ENCODE peak calls at places on chromosomes 3 and 15, in five cellular contexts. V is aorta; F is ascending aorta; X is CD4-positive, alpha-beta memory T cell; Y is fibroblast of lung. E is an unnamed sample.

GRCh38 chr3:133592843-133593242 is 19.4 kb downstream of the CDV3 start:
- DNase-seq in Y (no peak), F (no peak), X (no peak), V (no peak), E (no peak)

GRCh38 chr3:25589783-25590258 is 74.9 kb downstream of the TOP2B start:
- DNase-seq in F (no peak), V (no peak), Y (no peak), X (no peak), E (no peak)

GRCh38 chr15:85129881-85130280 is 148.2 kb downstream of the PDE8A start:
- DNase-seq in X (no peak), V (no peak), Y (no peak), F (no peak), E (no peak)

GRCh38 chr3:64639022-64639421 is 48.8 kb downstream of the ADAMTS9 start:
- DNase-seq in X (no peak), V (no peak), Y (no peak), F (no peak), E (no peak)

GRCh38 chr3:42745776-42746454 is 27.1 kb downstream of the CCDC13 start:
- DNase-seq in X (no peak), F (no peak), Y (no peak), V (no peak), E (no peak)

GRCh38 chr3:23656821-23657220 is 148.9 kb upstream of the UBE2E1 start:
- DNase-seq in X (no peak), Y (no peak), F (no peak), V (no peak), E (no peak)

GRCh38 chr3:14490831-14491230 is 49.3 kb downstream of the GRIP2 start:
- DNase-seq in V (no peak), Y (no peak), F (no peak), X (no peak), E (no peak)

GRCh38 chr15:72970965-72971746 is 81.1 kb upstream of the NEO1 start:
- DNase-seq in F (no peak), Y (peak; percentile 30), X (no peak), V (no peak), E (peak; percentile 25)

GRCh38 chr3:64954995-64955636 is 267.3 kb upstream of the ADAMTS9 start:
- DNase-seq in F (no peak), X (no peak), V (no peak), Y (peak; percentile 1), E (no peak)

GRCh38 chr15:73818308-73818985 is 54.9 kb upstream of the TBC1D21 start:
- DNase-seq in V (peak; percentile 55), F (no peak), X (no peak), Y (no peak), E (no peak)

GRCh38 chr3:48561045-48561736 is 2.4 kb downstream of the UCN2 start:
- DNase-seq in X (no peak), F (no peak), Y (peak; percentile 63), V (peak; percentile 89), E (peak; percentile 42)

GRCh38 chr3:64209866-64210609 is 15.2 kb downstream of the PRICKLE2 start:
- DNase-seq in F (peak; percentile 40), Y (peak; percentile 82), V (peak; percentile 92), X (no peak), E (no peak)

GRCh38 chr3:60010778-60011177 is 961.0 kb upstream of the CFAP20DC start:
- DNase-seq in V (no peak), Y (no peak), F (no peak), X (peak; percentile 86), E (no peak)

GRCh38 chr3:140219923-140220452 is 285.0 kb downstream of the CLSTN2 start:
- DNase-seq in V (no peak), Y (no peak), F (no peak), X (no peak), E (no peak)

GRCh38 chr15:63252292-63252691 is 25.1 kb upstream of the APH1B start:
- DNase-seq in X (no peak), Y (no peak), F (no peak), V (no peak), E (no peak)

GRCh38 chr15:63465104-63465503 is 39.3 kb upstream of the USP3 start:
- DNase-seq in Y (peak; percentile 75), V (no peak), F (no peak), X (no peak), E (no peak)

GRCh38 chr3:111070772-111071256 is 802 bp upstream of the NECTIN3 start:
- DNase-seq in V (peak; percentile 76), F (no peak), X (peak; percentile 32), Y (no peak), E (peak; percentile 74)

GRCh38 chr3:8737823-8738222 is 4.2 kb downstream of the CAV3 start:
- DNase-seq in X (no peak), V (no peak), F (no peak), Y (no peak), E (no peak)

GRCh38 chr3:64728994-64729393 is 41.2 kb upstream of the ADAMTS9 start:
- DNase-seq in Y (no peak), V (no peak), X (no peak), F (no peak), E (no peak)

GRCh38 chr3:196322-197153 is at the start of gene CHL1:
- DNase-seq in V (peak; percentile 74), F (no peak), Y (no peak), X (no peak), E (no peak)

GRCh38 chr3:159907828-159908227 is 80.8 kb upstream of the IL12A start:
- DNase-seq in V (no peak), Y (no peak), X (no peak), F (no peak), E (no peak)

GRCh38 chr15:66703540-66703941 is 1.5 kb downstream of the SMAD6 start:
- DNase-seq in F (no peak), Y (peak; percentile 64), X (peak; percentile 6), V (no peak), E (peak; percentile 22)

GRCh38 chr3:147702499-147702898 is 293.3 kb downstream of the ZIC1 start:
- DNase-seq in Y (peak; percentile 46), X (no peak), F (no peak), V (no peak), E (no peak)

GRCh38 chr3:45507820-45508317 is 86.7 kb upstream of the LIMD1 start:
- DNase-seq in Y (peak; percentile 77), X (no peak), F (no peak), V (no peak), E (peak; percentile 78)

GRCh38 chr15:31304736-31305365 is 21.8 kb upstream of the KLF13 start:
- DNase-seq in X (no peak), Y (no peak), F (no peak), V (no peak), E (no peak)

GRCh38 chr3:150232992-150233451 is 175.1 kb upstream of the TSC22D2 start:
- DNase-seq in Y (peak; percentile 84), X (no peak), F (no peak), V (no peak), E (no peak)

GRCh38 chr3:71107926-71108325 is 475.6 kb downstream of the FOXP1 start:
- DNase-seq in Y (peak; percentile 70), V (no peak), X (no peak), F (no peak), E (no peak)

GRCh38 chr3:184802150-184802549 is 9.8 kb upstream of the VPS8 start:
- DNase-seq in X (no peak), Y (no peak), V (no peak), F (no peak), E (no peak)

GRCh38 chr3:61704807-61705206 is 143.4 kb downstream of the PTPRG start:
- DNase-seq in F (no peak), Y (no peak), V (no peak), X (no peak), E (no peak)

GRCh38 chr15:78620021-78620838 is 566 bp downstream of the CHRNA3 start:
- DNase-seq in Y (peak; percentile 18), X (no peak), F (no peak), V (no peak), E (no peak)

GRCh38 chr3:160180581-160181216 is 44.5 kb upstream of the C3orf80 start:
- DNase-seq in X (no peak), V (no peak), Y (peak; percentile 83), F (no peak), E (no peak)

GRCh38 chr3:141430326-141430725 is 56.5 kb upstream of the RASA2 start:
- DNase-seq in V (no peak), Y (no peak), F (no peak), X (no peak), E (no peak)

GRCh38 chr3:99637381-99638111 is 848 bp upstream of the COL8A1 start:
- DNase-seq in F (no peak), Y (peak; percentile 91), V (peak; percentile 79), X (no peak), E (peak; percentile 80)
- H3K4me3 ChIP-seq in F (peak overlapping the region; percentile 87), Y (peak overlapping the region; percentile 44), V (peak overlapping the region; percentile 91), X (no peak overlapping the region), E (peak overlapping the region; percentile 87)

DNA sequence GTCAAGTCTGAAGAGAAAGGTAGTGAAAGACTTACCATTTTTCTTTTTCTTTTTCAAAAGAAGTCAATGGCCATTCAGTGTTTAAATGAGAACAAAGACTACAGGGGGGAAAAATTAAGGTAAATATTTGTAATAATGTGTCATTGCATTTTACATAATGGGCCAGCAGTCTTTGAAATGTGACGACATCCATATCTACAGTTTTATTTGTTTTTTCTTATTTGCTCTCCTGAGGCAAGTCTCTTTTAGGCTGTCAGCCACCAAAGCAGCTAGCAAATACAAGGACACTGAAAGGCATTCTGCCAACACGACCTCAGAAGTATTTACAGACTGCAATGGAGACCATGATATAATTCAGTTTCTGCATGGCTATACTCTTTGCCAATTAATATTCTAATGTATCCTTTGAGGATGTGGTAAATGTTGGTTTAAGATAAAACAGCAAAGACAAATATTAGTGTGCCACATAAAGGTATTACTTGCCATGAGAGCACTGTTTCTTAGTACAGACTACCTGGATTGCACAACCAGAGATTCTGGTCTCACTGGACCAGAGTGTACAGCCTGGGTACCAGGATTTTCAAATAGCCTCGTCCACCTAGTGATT is 307.0 kb upstream of the THBS1 start:
- DNase-seq in Y (peak; percentile 64), F (no peak), X (no peak), V (no peak), E (no peak)
- H3K27ac ChIP-seq in Y (no peak overlapping the region), F (no peak overlapping the region), X (no peak overlapping the region), V (no peak overlapping the region), E (no peak overlapping the region)

GRCh38 chr15:43169888-43170287 is 15.3 kb upstream of the CCNDBP1 start:
- DNase-seq in V (no peak), Y (peak; percentile 50), F (no peak), X (no peak), E (no peak)
- H3K36me3 ChIP-seq in V (no peaks in the 10 kb centered on the region), Y (peaks cover 1% of the 10 kb centered on the region), F (peaks cover 45% of the 10 kb centered on the region), X (peaks cover 13% of the 10 kb centered on the region), E (no peaks in the 10 kb centered on the region)

DNA sequence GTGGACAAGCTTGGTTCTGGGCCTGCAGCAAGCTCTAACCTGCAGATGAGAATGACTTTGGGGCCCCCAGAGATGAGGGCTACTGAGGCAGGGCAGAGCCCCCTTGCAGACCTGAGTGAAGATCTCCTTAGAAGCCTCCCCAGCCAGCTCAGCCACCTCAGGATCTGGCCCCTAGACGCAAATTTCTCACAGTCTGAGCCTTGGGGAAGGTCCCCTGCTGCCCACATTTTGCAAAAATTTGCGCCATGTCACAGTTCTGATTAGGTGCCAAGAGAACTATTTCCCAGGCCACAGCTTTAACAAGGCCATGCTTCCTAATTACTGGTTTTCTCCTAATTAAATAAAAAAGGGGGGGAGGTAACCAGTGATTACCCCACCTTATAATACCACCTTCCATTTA is 81.0 kb upstream of the HES1 start:
- DNase-seq in X (no peak), V (no peak), F (no peak), Y (no peak), E (no peak)
- H3K4me3 ChIP-seq in X (no peak overlapping the region), V (no peak overlapping the region), F (no peak overlapping the region), Y (no peak overlapping the region), E (no peak overlapping the region)

E was measured in brain microvascular endothelial cell.